ENCODE peak calls at places on chromosomes 11 and 22, in seven cellular contexts. One of them, this sample, is unnamed.

GRCh38 chr22:50039669-50040458 is 18.2 kb downstream of the TTLL8 start:
- DNase-seq in GM06990: no peak
- DNase-seq in aorta: peak
- DNase-seq in HT-29: no peak
- DNase-seq in activated T-helper 1 cell treated with anti-CD3 and anti-CD28 coated beads, Interleukin-2, amount 50 U/mL, for 16 hours: no peak
- DNase-seq in HT1080: no peak
- DNase-seq in stimulated activated CD8-positive, alpha-beta memory T cell treated with anti-CD3 and anti-CD28 coated beads, Interleukin-4, amount 100 ng/mL, for 24 hours: no peak
- DNase-seq in this sample: no peak

GRCh38 chr11:62324738-62325556 is 12.3 kb upstream of the ASRGL1 start:
- DNase-seq in HT-29: peak
- DNase-seq in HT1080: peak
- DNase-seq in stimulated activated CD8-positive, alpha-beta memory T cell treated with anti-CD3 and anti-CD28 coated beads, Interleukin-4, amount 100 ng/mL, for 24 hours: peak
- DNase-seq in activated T-helper 1 cell treated with anti-CD3 and anti-CD28 coated beads, Interleukin-2, amount 50 U/mL, for 16 hours: no peak
- DNase-seq in GM06990: peak
- DNase-seq in aorta: no peak
- DNase-seq in this sample: peak

GRCh38 chr11:67541198-67541597 is 18.0 kb upstream of the CABP2 start:
- DNase-seq in HT1080: no peak
- DNase-seq in HT-29: no peak
- DNase-seq in stimulated activated CD8-positive, alpha-beta memory T cell treated with anti-CD3 and anti-CD28 coated beads, Interleukin-4, amount 100 ng/mL, for 24 hours: no peak
- DNase-seq in activated T-helper 1 cell treated with anti-CD3 and anti-CD28 coated beads, Interleukin-2, amount 50 U/mL, for 16 hours: no peak
- DNase-seq in GM06990: no peak
- DNase-seq in aorta: no peak
- DNase-seq in this sample: no peak

GRCh38 chr11:122743949-122744876 is 88.7 kb downstream of the UBASH3B start:
- DNase-seq in aorta: no peak
- DNase-seq in GM06990: peak
- DNase-seq in activated T-helper 1 cell treated with anti-CD3 and anti-CD28 coated beads, Interleukin-2, amount 50 U/mL, for 16 hours: peak
- DNase-seq in stimulated activated CD8-positive, alpha-beta memory T cell treated with anti-CD3 and anti-CD28 coated beads, Interleukin-4, amount 100 ng/mL, for 24 hours: peak
- DNase-seq in HT1080: no peak
- DNase-seq in HT-29: no peak
- DNase-seq in this sample: no peak

GRCh38 chr11:3160252-3161031 is 4.7 kb downstream of the OSBPL5 start:
- DNase-seq in HT-29: peak
- DNase-seq in aorta: peak
- DNase-seq in GM06990: no peak
- DNase-seq in activated T-helper 1 cell treated with anti-CD3 and anti-CD28 coated beads, Interleukin-2, amount 50 U/mL, for 16 hours: no peak
- DNase-seq in stimulated activated CD8-positive, alpha-beta memory T cell treated with anti-CD3 and anti-CD28 coated beads, Interleukin-4, amount 100 ng/mL, for 24 hours: no peak
- DNase-seq in HT1080: peak
- DNase-seq in this sample: peak

GRCh38 chr11:11622772-11623531 is 1.1 kb upstream of the GALNT18 start:
- DNase-seq in HT1080: no peak
- DNase-seq in aorta: no peak
- DNase-seq in activated T-helper 1 cell treated with anti-CD3 and anti-CD28 coated beads, Interleukin-2, amount 50 U/mL, for 16 hours: no peak
- DNase-seq in HT-29: no peak
- DNase-seq in stimulated activated CD8-positive, alpha-beta memory T cell treated with anti-CD3 and anti-CD28 coated beads, Interleukin-4, amount 100 ng/mL, for 24 hours: no peak
- DNase-seq in GM06990: no peak
- DNase-seq in this sample: no peak

GRCh38 chr11:117815262-117815803 is 9.2 kb downstream of the FXYD2 start:
- DNase-seq in HT-29: peak
- DNase-seq in activated T-helper 1 cell treated with anti-CD3 and anti-CD28 coated beads, Interleukin-2, amount 50 U/mL, for 16 hours: no peak
- DNase-seq in HT1080: no peak
- DNase-seq in GM06990: peak
- DNase-seq in stimulated activated CD8-positive, alpha-beta memory T cell treated with anti-CD3 and anti-CD28 coated beads, Interleukin-4, amount 100 ng/mL, for 24 hours: peak
- DNase-seq in aorta: no peak
- DNase-seq in this sample: no peak

GRCh38 chr22:38313384-38313955 is 3.8 kb downstream of the CSNK1E start:
- DNase-seq in activated T-helper 1 cell treated with anti-CD3 and anti-CD28 coated beads, Interleukin-2, amount 50 U/mL, for 16 hours: no peak
- DNase-seq in HT-29: no peak
- DNase-seq in GM06990: peak
- DNase-seq in aorta: peak
- DNase-seq in stimulated activated CD8-positive, alpha-beta memory T cell treated with anti-CD3 and anti-CD28 coated beads, Interleukin-4, amount 100 ng/mL, for 24 hours: no peak
- DNase-seq in HT1080: peak
- DNase-seq in this sample: no peak